ENCODE peak calls at places on chromosomes 13 and 19, in four cellular contexts. O is transverse colon, T is uterus, E is IMR-90. R is an unnamed sample. For H3K9me3, the result is how much of the 10 kb centered on the place peaks cover.

GRCh38 chr19:991174-991931 is 7.2 kb downstream of the WDR18 start:
- DNase-seq in O (peak), T (peak), E (peak), R (no peak)

GRCh38 chr19:45172173-45172572 is 5.9 kb downstream of the TRAPPC6A start:
- DNase-seq in O (no peak), T (no peak), E (no peak), R (no peak)

GRCh38 chr13:103431880-103432279 is 365.7 kb upstream of the SLC10A2 start:
- DNase-seq in O (no peak), T (no peak), E (no peak), R (no peak)

GRCh38 chr19:5547881-5548280 is 19.9 kb downstream of the TINCR start:
- DNase-seq in O (peak), T (no peak), E (peak), R (no peak)

GRCh38 chr19:31355330-31356289 is 6.4 kb upstream of the TSHZ3 start:
- DNase-seq in O (no peak), T (no peak), E (no peak), R (no peak)

GRCh38 chr13:32036762-32037161 is 5.2 kb downstream of the FRY start:
- DNase-seq in O (no peak), T (no peak), E (no peak), R (no peak)

GRCh38 chr13:55560331-55560730 is 1580.4 kb upstream of the PRR20A start:
- DNase-seq in O (no peak), T (no peak), E (no peak), R (no peak)

GRCh38 chr13:113231306-113232207 is 22.1 kb downstream of the CUL4A start:
- DNase-seq in O (no peak), T (no peak), E (no peak), R (no peak)

GRCh38 chr13:51066091-51066831 is 44.8 kb downstream of the C13orf42 start:
- DNase-seq in O (no peak), T (no peak), E (peak), R (no peak)

GRCh38 chr13:98415326-98416070 is 161.4 kb downstream of the STK24 start:
- DNase-seq in O (no peak), T (no peak), E (no peak), R (no peak)

GRCh38 chr13:98416408-98416807 is 160.5 kb downstream of the STK24 start:
- DNase-seq in O (peak), T (no peak), E (no peak), R (no peak)

GRCh38 chr13:98411013-98411412 is 165.9 kb downstream of the STK24 start:
- DNase-seq in O (no peak), T (no peak), E (no peak), R (no peak)

GRCh38 chr13:98411617-98412310 is 165.1 kb downstream of the STK24 start:
- DNase-seq in O (peak), T (no peak), E (no peak), R (no peak)

GRCh38 chr13:98413796-98414195 is 163.1 kb downstream of the STK24 start:
- DNase-seq in O (no peak), T (no peak), E (no peak), R (no peak)
- H3K9me3 ChIP-seq in O (under half), T (under half), E (under half), R (under half)

GRCh38 chr19:34988119-34988518 is 12.0 kb upstream of the GRAMD1A start:
- DNase-seq in O (no peak), T (no peak), E (no peak), R (no peak)

GRCh38 chr19:34984287-34984686 is 15.8 kb upstream of the GRAMD1A start:
- DNase-seq in O (no peak), T (no peak), E (no peak), R (no peak)

GRCh38 chr19:34983786-34984185 is 16.3 kb upstream of the GRAMD1A start:
- DNase-seq in O (no peak), T (no peak), E (no peak), R (no peak)

GRCh38 chr19:34982275-34982674 is 17.8 kb upstream of the GRAMD1A start:
- DNase-seq in O (no peak), T (no peak), E (no peak), R (no peak)

DNA sequence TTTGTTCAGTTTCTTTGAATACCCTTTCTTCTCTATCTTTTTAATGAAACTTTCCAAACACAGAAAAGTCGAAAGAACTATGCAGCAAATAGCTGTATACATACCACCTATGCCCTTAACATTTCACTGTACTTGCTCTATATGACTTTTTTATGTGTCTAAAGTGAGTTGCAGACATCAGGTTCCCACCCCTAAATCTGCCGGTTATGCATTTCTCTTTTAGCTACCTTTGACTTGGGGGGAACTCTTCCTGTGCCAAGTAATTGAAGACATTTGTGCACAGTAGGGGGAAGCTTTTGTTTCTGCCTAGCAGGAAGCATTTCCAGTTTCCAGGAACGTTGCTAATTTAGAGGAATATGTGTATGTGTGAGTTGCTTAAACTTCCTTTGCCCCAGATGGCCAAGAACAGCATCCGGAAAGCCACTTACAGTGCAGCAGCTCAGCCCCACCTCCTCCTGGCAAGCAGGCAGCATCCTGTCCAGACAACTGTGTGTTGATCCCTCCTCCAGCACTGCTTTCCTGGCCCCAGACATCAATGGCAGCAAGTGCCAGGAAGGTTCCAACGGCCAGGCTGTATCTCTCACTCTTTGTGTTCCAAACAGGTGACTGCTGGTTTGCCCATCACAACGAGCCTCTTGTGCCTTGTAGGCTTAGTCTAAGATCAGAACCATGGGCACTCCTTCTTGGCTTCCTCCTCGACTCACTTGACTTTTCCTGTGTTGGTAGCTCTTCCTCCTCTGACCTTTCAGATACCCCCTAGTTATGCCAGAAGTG is 14.7 kb upstream of the GRAMD1A start:
- DNase-seq in O (no peak), T (no peak), E (peak), R (no peak)
- TF ChIP-seq POLR2A in O (no peak), T (no peak), E (no peak), R (no peak)

DNA sequence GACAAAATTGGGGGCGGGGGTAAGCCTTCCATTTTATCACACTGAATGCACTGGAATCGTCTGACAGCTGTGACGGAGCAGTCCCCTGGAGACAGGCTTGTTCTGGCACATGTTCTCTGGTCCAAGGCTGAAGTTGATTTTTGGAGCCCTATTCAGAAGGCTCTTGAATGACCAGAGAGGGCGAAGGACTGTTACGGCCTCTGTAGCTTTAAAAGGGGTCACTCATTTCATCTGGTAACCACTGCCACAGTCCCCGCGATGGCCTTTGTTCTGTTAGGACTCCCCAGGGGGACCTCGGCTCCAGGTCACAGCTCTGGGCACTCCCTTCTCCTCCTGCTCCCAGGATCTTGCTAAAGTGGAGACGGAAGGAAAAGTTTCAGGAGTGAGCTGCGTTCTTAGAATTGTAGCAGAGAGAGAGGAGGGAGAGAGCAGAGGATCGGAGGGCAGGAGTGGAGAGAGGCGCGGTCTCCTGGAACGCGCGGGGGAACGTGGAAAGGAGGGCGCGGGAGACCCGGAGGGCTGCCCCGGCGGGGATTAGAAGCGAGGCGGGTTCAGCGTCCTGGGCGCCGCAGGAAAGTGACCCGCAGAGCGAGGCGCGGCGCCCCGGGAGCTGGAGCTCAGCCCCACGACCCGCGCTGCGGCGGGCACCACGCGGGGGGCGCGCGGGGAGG is 134.3 kb upstream of the MYO16 start:
- DNase-seq in O (no peak), T (no peak), E (no peak), R (no peak)
- H3K9me3 ChIP-seq in O (under half), T (under half), E (under half), R (under half)

GRCh38 chr19:2785244-2786000 is at the start of gene THOP1:
- DNase-seq in O (peak), T (peak), E (peak), R (no peak)
- TF ChIP-seq POLR2A in O (peak), T (peak), E (peak), R (no peak)

DNA sequence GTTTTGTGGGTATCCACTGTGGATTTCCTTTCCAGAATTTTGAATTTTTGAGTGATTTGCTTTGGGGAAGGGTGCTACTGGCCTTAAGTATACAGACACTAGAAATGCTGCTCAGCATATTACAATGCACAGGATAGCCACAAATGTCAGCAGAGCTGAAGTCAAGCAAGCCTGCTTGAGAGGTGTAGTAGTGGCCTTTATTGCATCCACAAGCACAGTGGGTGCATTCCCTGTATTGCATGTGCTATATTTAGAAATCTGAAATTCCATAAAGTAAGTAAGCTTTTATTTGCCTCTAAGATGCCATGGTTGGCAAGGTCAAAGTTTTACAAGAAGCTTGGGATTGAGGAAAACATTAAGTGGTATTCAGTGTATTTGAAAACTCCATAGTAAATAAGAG is 79.5 kb upstream of the ZNF91 start:
- DNase-seq in O (no peak), T (no peak), E (no peak), R (no peak)
- H3K9me3 ChIP-seq in O (under half), T (under half), E (under half), R (under half)

R was measured in vagina.